ENCODE peak calls at places on chromosome 10, in seven cellular contexts. R is stimulated activated CD8-positive, alpha-beta memory T cell treated with anti-CD3 and anti-CD28 coated beads, Interleukin-15, amount 100 ng/mL, for 24 hours; M is activated CD4-positive, alpha-beta memory T cell treated with anti-CD3 and anti-CD28 coated beads, Interleukin-2, amount 10 ng/mL, durations not matched to agents 7 days and 5 days; L is CD8-positive, alpha-beta memory T cell; U is activated T-cell treated with anti-CD3 and anti-CD28 coated beads, Interleukin-2, amount 50 U/mL, for 24 hours; Q is stimulated activated CD4-positive, alpha-beta T cell treated with anti-CD3 and anti-CD28 coated beads, Interleukin-15, amount 100 ng/mL, for 1 hour; W is WTC11. A is an unnamed sample.

GRCh38 chr10:92690211-92691041 is 671 bp downstream of the HHEX start:
- DNase-seq in L (peak), R (no peak), U (peak), Q (peak), W (peak), M (peak), A (no peak)

GRCh38 chr10:118531105-118531851 is 64.2 kb downstream of the PRLHR start:
- DNase-seq in U (no peak), L (no peak), R (no peak), Q (no peak), M (no peak), W (no peak), A (peak)

GRCh38 chr10:33653584-33654367 is 319.3 kb upstream of the NRP1 start:
- DNase-seq in W (no peak), L (no peak), M (no peak), U (no peak), R (no peak), Q (no peak), A (no peak)

GRCh38 chr10:69819713-69820506 is 18.2 kb downstream of the COL13A1 start:
- DNase-seq in L (no peak), R (no peak), Q (no peak), U (no peak), M (no peak), W (no peak), A (no peak)

GRCh38 chr10:43127447-43127846 is 10.8 kb upstream of the CSGALNACT2 start:
- DNase-seq in M (no peak), W (no peak), U (no peak), R (no peak), Q (no peak), L (no peak), A (no peak)

GRCh38 chr10:3811331-3811870 is 26.4 kb upstream of the KLF6 start:
- DNase-seq in L (no peak), W (no peak), U (peak), M (peak), Q (no peak), R (no peak), A (no peak)

GRCh38 chr10:127292888-127293287 is 96.5 kb upstream of the INSYN2A start:
- DNase-seq in R (no peak), W (no peak), M (no peak), U (no peak), L (no peak), Q (no peak), A (no peak)

GRCh38 chr10:110637558-110638053 is 6.5 kb upstream of the RBM20 start:
- DNase-seq in L (no peak), M (no peak), W (no peak), R (no peak), Q (no peak), U (no peak), A (peak)

GRCh38 chr10:79260803-79261740 is 86.2 kb upstream of the PPIF start:
- DNase-seq in R (no peak), M (no peak), Q (no peak), W (peak), U (no peak), L (no peak), A (no peak)

GRCh38 chr10:119656760-119657159 is 5.6 kb downstream of the BAG3 start:
- DNase-seq in R (no peak), M (no peak), Q (no peak), U (no peak), W (no peak), L (no peak), A (peak)

GRCh38 chr10:125880719-125881118 is 373 bp downstream of the DHX32 start:
- DNase-seq in Q (no peak), U (no peak), L (no peak), M (no peak), R (no peak), W (no peak), A (no peak)

GRCh38 chr10:133139561-133140065 is 20.4 kb upstream of the KNDC1 start:
- DNase-seq in U (peak), R (no peak), L (no peak), W (no peak), Q (no peak), M (no peak), A (no peak)

GRCh38 chr10:36504752-36505151 is 620.6 kb upstream of the ANKRD30A start:
- DNase-seq in R (no peak), Q (no peak), L (no peak), U (no peak), W (no peak), M (no peak), A (no peak)

GRCh38 chr10:126088144-126088543 is 191.8 kb downstream of the FANK1 start:
- DNase-seq in R (no peak), W (no peak), U (no peak), Q (no peak), L (no peak), M (no peak), A (no peak)

A was measured in gastrocnemius medialis.